ENCODE peak calls at places on chromosomes 1 and 21, in six cellular contexts. Y is K562, D is endothelial cell of umbilical vein, L is GM12878, W is HepG2, J is A549. V is an unnamed sample.

GRCh38 chr1:152451254-152451653 is 37.2 kb upstream of the CRNN start:
- DNase-seq in Y (peak; percentile 21), D (no peak), L (no peak), W (peak; percentile 2), J (no peak), V (no peak)

GRCh38 chr1:119686661-119687060 is 25.1 kb upstream of the PHGDH start:
- DNase-seq in Y (no peak), D (no peak), L (no peak), W (no peak), J (no peak), V (no peak)

GRCh38 chr1:110594466-110595076 is 11.6 kb downstream of the KCNA2 start:
- DNase-seq in Y (no peak), D (no peak), L (no peak), W (no peak), J (no peak), V (no peak)

GRCh38 chr1:87393437-87394085 is 64.9 kb downstream of the LMO4 start:
- DNase-seq in Y (no peak), D (no peak), L (no peak), W (no peak), J (no peak), V (no peak)

GRCh38 chr1:35598895-35599294 is 25.8 kb downstream of the TFAP2E start:
- DNase-seq in Y (no peak), D (no peak), L (no peak), W (no peak), J (no peak), V (no peak)

GRCh38 chr1:204716687-204717086 is 31.1 kb upstream of the LRRN2 start:
- DNase-seq in Y (no peak), D (no peak), L (no peak), W (peak; percentile 20), J (no peak), V (no peak)

GRCh38 chr1:121519042-121519755 is 334.4 kb downstream of the SRGAP2C start:
- DNase-seq in Y (peak; percentile 17), D (peak; percentile 1), L (no peak), W (peak; percentile 61), J (peak; percentile 40), V (peak; percentile 88)

GRCh38 chr1:96971849-96972602 is 250.4 kb downstream of the PTBP2 start:
- DNase-seq in Y (no peak), D (no peak), L (no peak), W (no peak), J (no peak), V (no peak)

GRCh38 chr1:113835686-113836290 is 23.5 kb upstream of the RSBN1 start:
- DNase-seq in Y (peak; percentile 38), D (peak; percentile 72), L (no peak), W (peak; percentile 42), J (peak; percentile 4), V (peak; percentile 64)

GRCh38 chr1:183124259-183124658 is 61.8 kb upstream of the LAMC2 start:
- DNase-seq in Y (no peak), D (peak; percentile 55), L (no peak), W (no peak), J (no peak), V (no peak)

GRCh38 chr1:109793486-109794318 is 30.0 kb upstream of the EPS8L3 start:
- DNase-seq in Y (peak; percentile 51), D (peak; percentile 89), L (no peak), W (no peak), J (no peak), V (peak; percentile 81)

GRCh38 chr1:74937176-74937575 is 197.0 kb upstream of the LHX8 start:
- DNase-seq in Y (no peak), D (no peak), L (no peak), W (no peak), J (no peak), V (no peak)

GRCh38 chr1:65317866-65318653 is 8.7 kb downstream of the DNAJC6 start:
- DNase-seq in Y (peak; percentile 95), D (no peak), L (no peak), W (no peak), J (no peak), V (no peak)

DNA sequence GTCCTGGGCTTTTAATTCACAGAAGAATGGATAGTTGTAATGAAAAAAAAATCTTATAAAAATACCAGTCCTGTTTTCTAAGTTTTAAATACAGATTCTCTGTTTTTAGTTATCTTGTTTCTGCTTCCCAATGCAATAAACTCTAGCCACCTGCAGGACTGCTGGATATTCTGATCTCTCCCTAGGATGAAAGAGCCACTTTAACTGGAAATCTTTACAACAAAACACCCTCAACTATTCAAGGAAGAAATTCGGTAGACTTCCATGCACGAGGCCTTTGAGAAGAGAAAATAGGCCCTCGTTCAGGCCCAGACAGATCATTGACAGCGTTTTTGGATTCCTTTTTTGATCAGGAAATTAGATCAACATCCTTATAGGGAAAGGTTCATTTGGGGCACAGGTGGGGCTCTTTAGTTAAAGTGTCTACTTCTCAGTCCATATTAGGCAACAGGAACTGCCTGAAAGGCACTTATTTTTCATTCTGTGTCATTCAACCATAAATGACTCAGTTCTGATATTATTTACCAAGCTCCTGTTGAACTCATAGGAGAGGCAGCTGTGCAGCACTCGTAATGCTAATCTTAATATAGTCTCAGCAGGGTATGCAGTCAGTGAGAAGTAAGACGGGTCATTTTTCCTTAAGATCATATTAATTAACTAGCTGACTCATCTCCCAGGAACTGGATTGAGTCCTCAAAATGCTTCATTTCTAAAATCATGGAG is 71.1 kb upstream of the ERRFI1 start:
- DNase-seq in Y (no peak), D (peak; percentile 94), L (peak; percentile 79), W (peak; percentile 74), J (no peak), V (peak; percentile 79)
- TF ChIP-seq MYC in Y (no peak), D (no peak), L (no peak), W (no peak), J (no peak), V (no peak)

DNA sequence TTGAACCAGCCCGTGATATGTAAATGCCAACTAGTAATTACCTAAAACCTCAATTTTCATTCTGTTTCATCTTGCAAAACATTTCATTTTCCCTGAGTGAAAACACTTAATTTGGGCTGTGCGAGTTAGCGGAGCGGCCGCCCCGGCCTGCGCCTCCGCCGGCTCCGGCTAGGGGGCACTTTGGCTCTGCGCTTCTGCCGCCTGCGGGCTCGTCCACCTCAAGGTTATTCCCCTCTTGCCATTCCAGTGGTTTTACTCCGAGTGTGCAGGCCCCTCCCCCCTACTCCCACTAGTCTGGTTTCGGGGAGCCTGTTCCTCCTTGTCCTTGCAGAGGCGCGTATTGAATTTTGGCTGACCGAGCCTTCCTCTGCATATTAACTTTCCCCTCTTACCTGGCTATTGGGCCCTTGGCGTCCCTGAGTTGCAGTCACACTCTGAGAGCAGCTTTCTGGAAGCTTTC is 55.6 kb downstream of the PEX14 start:
- DNase-seq in Y (peak; percentile 41), D (peak; percentile 44), L (no peak), W (no peak), J (no peak), V (peak; percentile 44)
- TF ChIP-seq POLR2A in Y (no peak), D (no peak), L (no peak), W (no peak), J (no peak), V (no peak)

GRCh38 chr21:34639250-34639649 is 24.3 kb upstream of the RCAN1 start:
- DNase-seq in Y (no peak), D (no peak), L (peak; percentile 60), W (no peak), J (no peak), V (no peak)

GRCh38 chr21:34636961-34637360 is 22.0 kb upstream of the RCAN1 start:
- DNase-seq in Y (no peak), D (no peak), L (no peak), W (no peak), J (no peak), V (no peak)

GRCh38 chr21:34630536-34631143 is 15.7 kb upstream of the RCAN1 start:
- DNase-seq in Y (peak; percentile 76), D (peak; percentile 62), L (peak; percentile 33), W (peak; percentile 44), J (peak; percentile 41), V (peak; percentile 63)

GRCh38 chr21:34632498-34632897 is 17.6 kb upstream of the RCAN1 start:
- DNase-seq in Y (no peak), D (no peak), L (no peak), W (no peak), J (no peak), V (no peak)

GRCh38 chr21:34635307-34635706 is 20.4 kb upstream of the RCAN1 start:
- DNase-seq in Y (peak; percentile 60), D (no peak), L (no peak), W (no peak), J (no peak), V (peak; percentile 20)
- TF ChIP-seq CTCF in Y (peak; percentile 62), D (peak; percentile 36), L (peak; percentile 34), W (peak; percentile 45), J (peak; percentile 14), V (peak; percentile 54)

GRCh38 chr1:175278236-175278635 is 85.7 kb upstream of the KIAA0040 start:
- DNase-seq in Y (no peak), D (no peak), L (no peak), W (no peak), J (no peak), V (no peak)

GRCh38 chr1:175273656-175274055 is 81.1 kb upstream of the KIAA0040 start:
- DNase-seq in Y (no peak), D (no peak), L (no peak), W (no peak), J (no peak), V (no peak)

GRCh38 chr1:175277778-175278177 is 85.2 kb upstream of the KIAA0040 start:
- DNase-seq in Y (no peak), D (no peak), L (no peak), W (no peak), J (no peak), V (no peak)

GRCh38 chr1:175274368-175274767 is 81.8 kb upstream of the KIAA0040 start:
- DNase-seq in Y (no peak), D (no peak), L (peak; percentile 17), W (no peak), J (no peak), V (no peak)

GRCh38 chr1:175278729-175279128 is 86.2 kb upstream of the KIAA0040 start:
- DNase-seq in Y (no peak), D (no peak), L (no peak), W (no peak), J (no peak), V (no peak)
- TF ChIP-seq MYC in Y (no peak), D (no peak), L (no peak), W (no peak), J (no peak), V (no peak)

DNA sequence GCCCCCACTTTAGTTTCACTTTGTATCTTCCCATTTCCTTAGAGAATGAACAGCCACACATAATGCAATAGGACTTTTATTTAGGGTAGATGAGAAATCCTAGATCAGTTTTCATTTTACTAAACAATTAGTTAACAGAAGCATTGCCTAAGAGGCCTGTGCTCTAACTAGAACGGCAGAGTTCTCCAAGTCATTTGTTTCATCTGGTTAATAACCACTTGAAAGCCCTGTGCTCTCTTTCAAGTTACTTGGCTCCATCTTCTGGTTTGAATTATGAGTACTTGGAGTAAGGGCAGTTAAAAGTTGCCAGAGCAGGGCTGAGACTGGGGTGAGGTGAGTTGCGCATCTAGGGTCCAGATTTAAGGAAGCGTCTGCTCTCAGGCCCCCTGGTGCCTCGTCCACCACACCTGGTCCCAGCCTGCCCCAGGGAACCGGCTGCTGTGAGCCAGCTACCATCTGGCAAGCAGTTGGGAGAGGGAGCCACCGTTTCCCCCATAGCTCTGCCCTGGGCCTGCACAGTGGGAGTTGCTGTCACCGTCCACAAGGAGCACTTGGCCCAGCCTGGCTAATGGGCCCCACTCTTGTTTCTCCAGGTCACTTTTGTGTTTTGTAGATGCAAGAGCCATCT is 18.1 kb upstream of the SLC44A3 start:
- DNase-seq in Y (peak; percentile 12), D (peak; percentile 71), L (no peak), W (peak; percentile 49), J (peak; percentile 44), V (peak; percentile 90)
- TF ChIP-seq POLR2A in Y (no peak), D (no peak), L (no peak), W (no peak), J (no peak), V (no peak)